ENCODE peak calls at places on chromosome 2, in four cellular contexts. W, C, G and X are unnamed samples.

GRCh38 chr2:120105360-120105759 is 92.5 kb downstream of the EPB41L5 start:
- DNase-seq in W (peak), C (no peak), G (no peak), X (no peak)

GRCh38 chr2:43445248-43445647 is 150.6 kb downstream of the THADA start:
- DNase-seq in W (no peak), C (no peak), G (no peak), X (no peak)

GRCh38 chr2:181374741-181375675 is 82.2 kb upstream of the ITGA4 start:
- DNase-seq in W (peak), G (no peak), C (peak), X (peak)

GRCh38 chr2:88831792-88832248 is 140.3 kb downstream of the RPIA start:
- DNase-seq in W (peak), G (no peak), C (no peak), X (no peak)

GRCh38 chr2:634041-634440 is 43.2 kb downstream of the TMEM18 start:
- DNase-seq in G (no peak), C (no peak), W (no peak), X (no peak)

GRCh38 chr2:237122214-237122666 is 36.6 kb downstream of the COPS8 start:
- DNase-seq in W (peak), G (peak), C (peak), X (peak)

GRCh38 chr2:179751184-179751809 is 110.1 kb downstream of the ZNF385B start:
- DNase-seq in G (no peak), W (peak), C (no peak), X (no peak)

GRCh38 chr2:134304726-134305509 is 51.0 kb downstream of the MGAT5 start:
- DNase-seq in G (no peak), W (no peak), C (no peak), X (no peak)

GRCh38 chr2:171260471-171261424 is 100.1 kb upstream of the TLK1 start:
- DNase-seq in G (no peak), W (peak), C (no peak), X (no peak)

GRCh38 chr2:201971516-201972228 is 62.0 kb upstream of the FZD7 start:
- DNase-seq in W (no peak), G (no peak), C (peak), X (peak)

GRCh38 chr2:203683932-203684556 is 22.4 kb upstream of the CD28 start:
- DNase-seq in C (peak), G (no peak), W (peak), X (no peak)

GRCh38 chr2:54660752-54661151 is 62.7 kb upstream of the EML6 start:
- DNase-seq in G (no peak), W (no peak), C (no peak), X (no peak)
- TF ChIP-seq CTCF in G (no peak), W (no peak), C (no peak), X (no peak)

DNA sequence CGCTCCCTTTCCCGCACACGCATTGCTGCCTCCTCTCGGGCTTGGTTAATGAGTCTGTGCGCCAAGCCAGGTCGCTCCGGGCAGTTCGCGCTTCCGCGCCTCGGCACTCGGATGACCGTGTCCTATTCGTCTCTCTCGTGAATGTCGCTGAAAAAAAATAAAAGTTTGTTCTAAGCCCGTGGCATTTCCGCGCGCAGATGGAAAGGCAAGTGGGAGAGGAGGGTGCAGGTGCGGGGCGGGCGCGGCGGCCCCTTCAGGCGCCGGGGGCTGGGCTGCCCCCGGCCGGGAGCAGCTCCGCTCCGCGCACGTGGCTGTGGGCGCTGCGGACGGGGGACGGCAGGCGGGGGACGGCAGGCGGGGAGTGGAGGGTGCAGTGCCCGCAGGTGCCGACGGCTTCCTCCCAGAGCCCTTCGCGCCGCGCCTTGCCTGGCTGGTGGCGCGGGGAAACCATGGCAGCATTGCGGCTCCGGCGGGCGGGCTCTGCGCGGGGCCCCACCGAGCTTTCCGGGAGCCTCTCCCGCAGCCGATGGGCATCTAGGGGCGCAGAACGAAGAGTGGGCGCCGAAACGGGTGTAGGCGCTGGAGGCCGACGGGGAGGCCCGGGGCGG is 159.6 kb upstream of the SIX2 start:
- DNase-seq in G (no peak), W (no peak), C (no peak), X (no peak)
- H3K4me3 ChIP-seq in G (peak), W (peak), C (peak), X (peak)

GRCh38 chr2:42337356-42337820 is 23.6 kb downstream of the COX7A2L start:
- DNase-seq in C (no peak), W (no peak), G (no peak), X (no peak)
- TF ChIP-seq CTCF in C (no peak), W (no peak), G (no peak), X (no peak)

GRCh38 chr2:9814129-9814868 is 29.0 kb upstream of the TAF1B start:
- DNase-seq in C (no peak), G (peak), W (no peak), X (no peak)
- H3K4me3 ChIP-seq in C (no peak), G (no peak), W (no peak), X (no peak)

DNA sequence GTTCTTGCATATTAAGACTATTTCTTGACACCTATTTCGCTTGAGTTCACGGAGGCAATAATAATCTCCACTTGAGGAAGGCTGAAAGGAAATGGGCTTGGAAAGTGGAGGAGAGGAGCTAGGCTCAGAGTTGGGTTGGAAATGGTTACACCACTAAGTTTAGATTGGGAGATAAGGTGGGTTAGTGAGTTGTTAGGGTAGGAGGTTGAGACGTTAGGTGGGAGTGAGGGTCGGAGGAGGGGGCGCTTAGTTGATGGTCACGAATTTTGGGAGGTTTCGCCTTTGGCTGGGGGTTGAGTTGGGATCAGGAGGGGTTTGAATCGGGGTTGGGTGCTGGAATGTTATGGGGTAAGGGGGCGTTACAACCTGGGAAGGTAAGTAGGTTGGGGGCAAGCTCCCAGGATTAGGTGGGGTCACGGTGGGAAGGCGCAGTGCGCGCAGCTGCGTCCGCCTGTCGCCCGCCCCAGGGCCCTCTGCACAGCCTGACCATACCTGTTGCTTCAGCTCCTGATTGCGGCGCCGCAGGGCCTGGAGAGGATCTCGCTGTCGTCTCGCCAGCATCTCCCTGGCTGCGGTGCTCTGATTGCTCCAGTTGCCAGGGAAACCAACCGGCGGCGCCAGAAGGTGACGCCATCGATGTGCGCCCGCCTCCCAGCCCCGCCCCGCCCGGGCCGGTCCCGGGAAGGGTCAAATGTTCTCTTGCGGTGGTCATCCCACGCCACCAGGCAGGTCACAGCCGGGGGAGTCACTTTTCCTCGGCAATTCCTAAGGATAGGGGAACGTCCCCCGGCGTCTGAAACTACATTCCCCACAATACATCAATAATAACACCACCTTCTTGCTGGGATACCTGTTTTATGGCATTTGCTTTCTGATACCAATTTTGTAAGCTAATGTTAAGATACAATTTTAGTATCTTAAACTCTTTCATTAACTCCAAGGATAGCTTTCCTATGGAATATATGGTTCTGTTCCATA is at the start of gene NPHP1:
- DNase-seq in W (peak), C (peak), G (peak), X (peak)
- TF ChIP-seq CTCF in W (no peak), C (no peak), G (no peak), X (no peak)

DNA sequence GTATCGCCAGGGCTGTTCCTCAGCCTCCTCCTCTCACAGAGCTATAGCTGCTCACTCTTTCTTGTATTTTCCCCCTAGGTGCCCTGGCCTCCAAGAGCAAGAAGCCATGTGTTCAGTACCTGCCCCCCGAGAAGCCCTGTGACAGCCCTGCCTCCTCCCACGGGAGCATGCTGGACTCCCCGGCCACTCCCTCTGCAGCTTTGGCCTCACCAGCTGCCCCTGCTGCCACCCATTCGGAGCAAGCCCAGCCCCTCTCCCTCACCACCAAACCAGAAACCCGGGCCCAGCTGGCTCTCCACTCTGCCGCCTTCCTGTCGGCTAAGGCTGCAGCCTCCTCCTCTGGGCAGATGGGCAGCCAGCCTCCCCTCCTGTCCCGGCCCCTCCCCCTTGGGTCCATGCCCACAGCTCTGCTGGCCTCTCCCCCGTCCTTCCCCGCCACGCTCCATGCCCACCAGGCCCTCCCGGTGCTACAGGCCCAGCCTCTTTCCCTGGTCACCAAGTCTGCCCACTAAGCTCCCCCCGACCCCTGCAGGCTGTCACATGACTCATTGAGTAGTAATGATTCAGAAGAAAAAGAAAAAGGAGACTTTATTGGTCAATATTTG is 18.7 kb downstream of the TGOLN2 start:
- DNase-seq in W (peak), C (no peak), G (peak), X (no peak)
- H3K4me3 ChIP-seq in W (no peak), C (no peak), G (no peak), X (no peak)

DNA sequence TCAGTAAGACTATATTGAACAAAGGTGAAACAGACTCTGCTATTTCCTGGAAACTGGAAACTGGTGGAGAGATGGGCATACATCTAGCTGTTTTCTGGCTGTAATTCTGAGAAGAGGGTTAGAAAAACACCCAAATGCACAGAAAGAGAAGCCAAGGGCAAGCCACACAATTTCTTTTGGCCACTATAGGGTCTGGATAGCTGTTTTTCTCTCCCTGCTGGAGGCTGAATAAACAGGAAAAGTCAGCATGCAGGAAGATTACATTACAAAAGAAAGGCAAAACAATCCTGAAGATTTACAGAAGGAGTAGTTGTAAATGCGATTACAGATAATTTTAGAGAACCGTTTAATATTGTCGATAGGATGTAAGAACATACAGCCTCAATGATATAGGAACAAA is 186.2 kb upstream of the REG3G start:
- DNase-seq in C (peak), G (no peak), W (no peak), X (no peak)
- TF ChIP-seq CTCF in C (no peak), G (no peak), W (no peak), X (no peak)

GRCh38 chr2:30230479-30230854 is 867 bp upstream of the LBH start:
- DNase-seq in G (no peak), C (no peak), W (no peak), X (no peak)
- H3K4me3 ChIP-seq in G (peak), C (peak), W (peak), X (peak)